ENCODE peak calls at places on chromosomes 5 and 9, in nine cellular contexts. D is AG09309; C is lower lobe of right lung; A is HL-60; M is BJ; T is glutamatergic neuron; Y is CD4-positive, alpha-beta T cell; G is brain microvascular endothelial cell; N is HFFc6. E is an unnamed sample.

GRCh38 chr9:76302947-76303550 is 91.2 kb downstream of the RFK start:
- DNase-seq in D (peak; percentile 39), C (no peak), A (peak; percentile 10), M (no peak), T (no peak), Y (no peak), G (peak; percentile 6), N (peak; percentile 39), E (no peak)

GRCh38 chr9:134531251-134531970 is 110.2 kb upstream of the COL5A1 start:
- DNase-seq in D (no peak), C (no peak), A (no peak), M (no peak), T (no peak), Y (no peak), G (no peak), N (no peak), E (no peak)

GRCh38 chr5:50299896-50300295 is 141.2 kb downstream of the EMB start:
- DNase-seq in D (no peak), C (no peak), A (no peak), M (no peak), T (no peak), Y (no peak), G (no peak), N (no peak), E (no peak)

GRCh38 chr5:57456056-57456455 is 26.6 kb downstream of the ACTBL2 start:
- DNase-seq in D (no peak), C (no peak), A (no peak), M (no peak), T (no peak), Y (no peak), G (no peak), N (no peak), E (no peak)

GRCh38 chr5:181204561-181205401 is at the start of gene TRIM7:
- DNase-seq in D (no peak), C (peak; percentile 74), A (no peak), M (no peak), T (peak; percentile 59), Y (no peak), G (no peak), N (no peak), E (peak; percentile 46)

GRCh38 chr9:115000217-115000639 is 69.8 kb upstream of the TNFSF8 start:
- DNase-seq in D (no peak), C (no peak), A (no peak), M (no peak), T (no peak), Y (no peak), G (no peak), N (no peak), E (no peak)

GRCh38 chr5:79077680-79078365 is 8.3 kb downstream of the BHMT2 start:
- DNase-seq in D (no peak), C (no peak), A (no peak), M (no peak), T (no peak), Y (no peak), G (no peak), N (no peak), E (no peak)

GRCh38 chr9:116800885-116801284 is 113.8 kb downstream of the TRIM32 start:
- DNase-seq in D (no peak), C (no peak), A (no peak), M (no peak), T (peak; percentile 58), Y (no peak), G (no peak), N (no peak), E (no peak)

GRCh38 chr5:17238521-17239041 is 21.1 kb downstream of the BASP1 start:
- DNase-seq in D (no peak), C (no peak), A (no peak), M (no peak), T (no peak), Y (no peak), G (peak; percentile 50), N (peak; percentile 82), E (no peak)

GRCh38 chr9:35611230-35611797 is 6.3 kb downstream of the TESK1 start:
- DNase-seq in D (no peak), C (no peak), A (peak; percentile 50), M (no peak), T (peak; percentile 67), Y (peak; percentile 47), G (peak; percentile 34), N (no peak), E (no peak)

GRCh38 chr9:120612218-120612617 is 32.3 kb upstream of the CDK5RAP2 start:
- DNase-seq in D (no peak), C (no peak), A (no peak), M (no peak), T (no peak), Y (no peak), G (no peak), N (no peak), E (no peak)

GRCh38 chr9:120609636-120610035 is 29.7 kb upstream of the CDK5RAP2 start:
- DNase-seq in D (no peak), C (no peak), A (no peak), M (no peak), T (no peak), Y (no peak), G (no peak), N (no peak), E (no peak)

GRCh38 chr9:120608421-120608820 is 28.5 kb upstream of the CDK5RAP2 start:
- DNase-seq in D (no peak), C (no peak), A (no peak), M (no peak), T (no peak), Y (no peak), G (no peak), N (peak; percentile 9), E (no peak)

GRCh38 chr9:120611690-120612068 is 31.7 kb upstream of the CDK5RAP2 start:
- DNase-seq in D (no peak), C (no peak), A (no peak), M (no peak), T (no peak), Y (no peak), G (no peak), N (no peak), E (no peak)

GRCh38 chr9:120610975-120611689 is 31.2 kb upstream of the CDK5RAP2 start:
- DNase-seq in D (no peak), C (no peak), A (no peak), M (no peak), T (no peak), Y (no peak), G (no peak), N (no peak), E (no peak)
- TF ChIP-seq CTCF in D (peak; percentile 12), C (peak; percentile 12), A (no peak), M (no peak), T (peak; percentile 10), Y (no peak), G (peak; percentile 25), N (peak; percentile 66), E (no peak)

GRCh38 chr5:73299017-73299630 is 126.1 kb downstream of the TMEM174 start:
- DNase-seq in D (no peak), C (no peak), A (no peak), M (no peak), T (peak; percentile 65), Y (peak; percentile 2), G (no peak), N (no peak), E (no peak)
- TF ChIP-seq CTCF in D (no peak), C (peak; percentile 27), A (no peak), M (peak; percentile 10), T (peak; percentile 45), Y (no peak), G (no peak), N (peak; percentile 69), E (no peak)

GRCh38 chr9:2854617-2855016 is 10.7 kb upstream of the PUM3 start:
- DNase-seq in D (no peak), C (no peak), A (no peak), M (no peak), T (no peak), Y (no peak), G (no peak), N (no peak), E (no peak)

GRCh38 chr9:2863831-2864230 is 19.9 kb upstream of the PUM3 start:
- DNase-seq in D (no peak), C (no peak), A (no peak), M (no peak), T (no peak), Y (no peak), G (no peak), N (no peak), E (no peak)

GRCh38 chr9:2857564-2858198 is 13.8 kb upstream of the PUM3 start:
- DNase-seq in D (no peak), C (no peak), A (peak; percentile 76), M (no peak), T (peak; percentile 71), Y (peak; percentile 35), G (peak; percentile 65), N (peak; percentile 50), E (no peak)

GRCh38 chr9:2856400-2856799 is 12.5 kb upstream of the PUM3 start:
- DNase-seq in D (no peak), C (no peak), A (no peak), M (no peak), T (no peak), Y (no peak), G (no peak), N (no peak), E (no peak)

GRCh38 chr9:2859776-2860379 is 16.0 kb upstream of the PUM3 start:
- DNase-seq in D (no peak), C (peak; percentile 67), A (peak; percentile 61), M (no peak), T (peak; percentile 85), Y (peak; percentile 29), G (peak; percentile 55), N (peak; percentile 48), E (no peak)
- TF ChIP-seq CTCF in D (peak; percentile 91), C (peak; percentile 66), A (peak; percentile 81), M (peak; percentile 90), T (peak; percentile 75), Y (peak; percentile 74), G (peak; percentile 95), N (peak; percentile 87), E (no peak)

GRCh38 chr9:132632426-132632825 is 37.4 kb downstream of the DDX31 start:
- DNase-seq in D (no peak), C (no peak), A (no peak), M (no peak), T (no peak), Y (no peak), G (no peak), N (no peak), E (no peak)

GRCh38 chr9:132630116-132630515 is 39.7 kb downstream of the DDX31 start:
- DNase-seq in D (no peak), C (no peak), A (no peak), M (no peak), T (no peak), Y (no peak), G (no peak), N (no peak), E (no peak)

GRCh38 chr9:132630811-132631210 is 39.0 kb downstream of the DDX31 start:
- DNase-seq in D (no peak), C (no peak), A (no peak), M (no peak), T (no peak), Y (no peak), G (no peak), N (no peak), E (no peak)

GRCh38 chr9:132631685-132632084 is 38.1 kb downstream of the DDX31 start:
- DNase-seq in D (no peak), C (no peak), A (no peak), M (no peak), T (no peak), Y (no peak), G (peak; percentile 48), N (no peak), E (no peak)

DNA sequence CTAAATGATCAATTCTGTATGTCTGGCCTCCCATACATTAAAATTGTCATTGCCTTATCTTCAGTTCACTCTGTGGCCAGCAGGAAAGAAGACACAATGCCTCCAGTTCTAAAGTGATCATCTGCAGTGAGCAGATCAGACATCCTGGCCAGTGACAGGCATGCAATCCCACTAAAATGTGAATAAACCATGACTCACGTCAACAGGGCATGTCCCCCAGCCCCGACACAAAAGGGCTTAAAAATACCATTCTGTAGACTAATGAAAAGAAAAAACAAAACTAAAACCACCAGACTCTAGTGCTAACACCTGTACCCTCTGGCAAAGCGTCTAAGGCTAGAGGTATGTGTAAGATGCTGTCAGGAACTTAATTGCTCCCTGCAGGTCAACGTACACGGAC is 38.5 kb downstream of the DDX31 start:
- DNase-seq in D (peak; percentile 11), C (no peak), A (no peak), M (peak; percentile 24), T (no peak), Y (no peak), G (peak; percentile 80), N (peak; percentile 74), E (no peak)
- TF ChIP-seq CTCF in D (peak; percentile 8), C (no peak), A (no peak), M (peak; percentile 19), T (no peak), Y (no peak), G (peak; percentile 52), N (peak; percentile 47), E (no peak)